ENCODE peak calls at places on chromosomes 7 and 10, in seven cellular contexts. K, E, P, L, S, H and W are unnamed samples.

GRCh38 chr10:89086801-89087513 is 96.4 kb downstream of the FAS start:
- DNase-seq in K (peak; percentile 58), E (peak; percentile 69), P (peak; percentile 23), L (peak; percentile 6), S (peak; percentile 43), H (no peak), W (no peak)

GRCh38 chr7:80884511-80885195 is 34.2 kb downstream of the SEMA3C start:
- DNase-seq in K (no peak), E (no peak), P (no peak), L (no peak), S (no peak), H (no peak), W (no peak)

GRCh38 chr10:127417031-127417430 is 132.1 kb upstream of the NPS start:
- DNase-seq in K (no peak), E (no peak), P (no peak), L (no peak), S (no peak), H (no peak), W (no peak)

GRCh38 chr10:96073722-96074121 is 30.3 kb downstream of the CCNJ start:
- DNase-seq in K (no peak), E (no peak), P (no peak), L (no peak), S (no peak), H (no peak), W (no peak)

GRCh38 chr10:103069453-103070331 is 123.4 kb downstream of the NT5C2 start:
- DNase-seq in K (peak; percentile 80), E (peak; percentile 89), P (peak; percentile 80), L (peak; percentile 62), S (no peak), H (peak; percentile 69), W (peak; percentile 58)

GRCh38 chr10:32960022-32960421 is 2.0 kb upstream of the ITGB1 start:
- DNase-seq in K (no peak), E (no peak), P (no peak), L (no peak), S (no peak), H (no peak), W (no peak)

GRCh38 chr10:95214369-95214768 is 20.3 kb downstream of the ACSM6 start:
- DNase-seq in K (no peak), E (no peak), P (peak; percentile 56), L (no peak), S (no peak), H (no peak), W (no peak)

GRCh38 chr7:111235709-111236108 is 144.8 kb downstream of the LRRN3 start:
- DNase-seq in K (no peak), E (no peak), P (no peak), L (no peak), S (no peak), H (no peak), W (no peak)

GRCh38 chr10:121167534-121168243 is 316.5 kb downstream of the WDR11 start:
- DNase-seq in K (no peak), E (no peak), P (no peak), L (no peak), S (no peak), H (no peak), W (no peak)

GRCh38 chr10:63464402-63465292 is 1.1 kb downstream of the JMJD1C start:
- DNase-seq in K (no peak), E (no peak), P (no peak), L (no peak), S (no peak), H (peak; percentile 79), W (no peak)

GRCh38 chr7:88396295-88396947 is 89.7 kb upstream of the STEAP4 start:
- DNase-seq in K (no peak), E (no peak), P (no peak), L (no peak), S (no peak), H (no peak), W (no peak)

GRCh38 chr7:101308245-101309085 is 13.1 kb downstream of the IFT22 start:
- DNase-seq in K (peak; percentile 90), E (peak; percentile 94), P (peak; percentile 84), L (no peak), S (no peak), H (peak; percentile 71), W (peak; percentile 66)

GRCh38 chr7:123674399-123675091 is 18.9 kb downstream of the LMOD2 start:
- DNase-seq in K (no peak), E (no peak), P (no peak), L (no peak), S (no peak), H (no peak), W (no peak)

GRCh38 chr7:45088821-45089313 is at the start of gene NACAD:
- DNase-seq in K (peak; percentile 40), E (no peak), P (peak; percentile 22), L (no peak), S (no peak), H (no peak), W (no peak)

GRCh38 chr7:100472854-100473499 is 6.0 kb downstream of the TSC22D4 start:
- DNase-seq in K (no peak), E (no peak), P (no peak), L (no peak), S (no peak), H (no peak), W (no peak)

GRCh38 chr10:17782921-17783665 is 26.1 kb upstream of the MRC1 start:
- DNase-seq in K (no peak), E (no peak), P (peak; percentile 3), L (no peak), S (no peak), H (no peak), W (no peak)

GRCh38 chr10:6202098-6202683 is 541 bp upstream of the PFKFB3 start:
- DNase-seq in K (peak; percentile 51), E (no peak), P (no peak), L (no peak), S (no peak), H (no peak), W (no peak)

GRCh38 chr7:158377800-158378623 is 209.6 kb downstream of the PTPRN2 start:
- DNase-seq in K (no peak), E (no peak), P (no peak), L (no peak), S (no peak), H (no peak), W (no peak)

GRCh38 chr7:112081778-112082177 is 124.4 kb downstream of the DOCK4 start:
- DNase-seq in K (no peak), E (no peak), P (no peak), L (peak; percentile 87), S (no peak), H (no peak), W (no peak)

GRCh38 chr10:21934307-21934706 is 69.2 kb downstream of the DNAJC1 start:
- DNase-seq in K (no peak), E (no peak), P (no peak), L (no peak), S (no peak), H (no peak), W (no peak)

GRCh38 chr10:48773580-48773979 is 88.9 kb downstream of the WDFY4 start:
- DNase-seq in K (no peak), E (peak; percentile 17), P (no peak), L (no peak), S (no peak), H (no peak), W (no peak)

GRCh38 chr7:26663905-26664673 is 200.3 kb downstream of the SKAP2 start:
- DNase-seq in K (no peak), E (no peak), P (no peak), L (no peak), S (no peak), H (no peak), W (no peak)

GRCh38 chr10:34739915-34740314 is 75.2 kb downstream of the PARD3 start:
- DNase-seq in K (peak; percentile 73), E (peak; percentile 91), P (peak; percentile 77), L (no peak), S (peak; percentile 77), H (peak; percentile 60), W (peak; percentile 69)

GRCh38 chr10:51162002-51162401 is 87.7 kb downstream of the PRKG1 start:
- DNase-seq in K (peak; percentile 34), E (peak; percentile 53), P (peak; percentile 7), L (no peak), S (no peak), H (no peak), W (no peak)

GRCh38 chr7:53350241-53350640 is 314.8 kb downstream of the POM121L12 start:
- DNase-seq in K (peak; percentile 87), E (peak; percentile 93), P (peak; percentile 2), L (peak; percentile 36), S (no peak), H (peak; percentile 5), W (peak; percentile 59)

GRCh38 chr7:128211626-128212025 is 29.5 kb upstream of the LEP start:
- DNase-seq in K (no peak), E (peak; percentile 53), P (no peak), L (no peak), S (no peak), H (peak; percentile 14), W (no peak)

GRCh38 chr7:128207609-128208008 is 33.5 kb upstream of the LEP start:
- DNase-seq in K (no peak), E (no peak), P (no peak), L (no peak), S (no peak), H (no peak), W (no peak)

GRCh38 chr7:128210590-128211570 is 30.2 kb upstream of the LEP start:
- DNase-seq in K (no peak), E (peak; percentile 64), P (no peak), L (no peak), S (no peak), H (no peak), W (no peak)

GRCh38 chr7:128209229-128210035 is 31.6 kb upstream of the LEP start:
- DNase-seq in K (peak; percentile 76), E (peak; percentile 90), P (peak; percentile 55), L (peak; percentile 73), S (peak; percentile 44), H (peak; percentile 73), W (peak; percentile 75)

GRCh38 chr7:128210036-128210347 is 31.1 kb upstream of the LEP start:
- DNase-seq in K (no peak), E (no peak), P (no peak), L (no peak), S (no peak), H (no peak), W (no peak)
- TF ChIP-seq CTCF in K (no peak), E (no peak), P (no peak), L (no peak), S (no peak), H (no peak), W (no peak)

GRCh38 chr10:53786236-53786635 is 1013.7 kb upstream of the MBL2 start:
- DNase-seq in K (peak; percentile 70), E (peak; percentile 76), P (no peak), L (no peak), S (no peak), H (no peak), W (no peak)
- TF ChIP-seq CTCF in K (peak; percentile 59), E (peak; percentile 78), P (no peak), L (peak; percentile 16), S (no peak), H (no peak), W (peak; percentile 31)

GRCh38 chr7:120337308-120337907 is 64.4 kb downstream of the KCND2 start:
- DNase-seq in K (no peak), E (no peak), P (no peak), L (no peak), S (no peak), H (peak; percentile 18), W (no peak)
- TF ChIP-seq CTCF in K (peak; percentile 47), E (peak; percentile 85), P (no peak), L (peak; percentile 40), S (peak; percentile 55), H (peak; percentile 37), W (peak; percentile 59)

GRCh38 chr10:60048146-60048545 is 141.8 kb upstream of the CCDC6 start:
- DNase-seq in K (peak; percentile 67), E (peak; percentile 85), P (peak; percentile 43), L (no peak), S (no peak), H (peak; percentile 48), W (no peak)
- TF ChIP-seq CTCF in K (no peak), E (peak; percentile 75), P (no peak), L (no peak), S (peak; percentile 30), H (peak; percentile 57), W (no peak)